ENCODE peak calls at places on chromosomes 1 and 21, in four cellular contexts. K is esophagus muscularis mucosa, P is BJ, B is transverse colon. W is an unnamed sample.

GRCh38 chr1:157849229-157849875 is 7.7 kb upstream of the CD5L start:
- DNase-seq in P (no peak), K (no peak), B (no peak), W (no peak)

GRCh38 chr1:162373541-162374375 is 2.9 kb downstream of the SPATA46 start:
- DNase-seq in P (peak; percentile 49), K (no peak), B (no peak), W (peak; percentile 55)

GRCh38 chr1:47693115-47693514 is 255.3 kb downstream of the FOXD2 start:
- DNase-seq in P (no peak), B (no peak), K (no peak), W (no peak)

GRCh38 chr1:25744140-25744581 is 55.8 kb upstream of the SELENON start:
- DNase-seq in P (peak; percentile 5), B (peak; percentile 61), K (peak; percentile 93), W (peak; percentile 73)

GRCh38 chr1:208192989-208193388 is 51.2 kb downstream of the PLXNA2 start:
- DNase-seq in K (no peak), B (no peak), P (no peak), W (peak; percentile 85)

GRCh38 chr1:24978383-24979032 is 48.4 kb upstream of the RUNX3 start:
- DNase-seq in P (no peak), B (no peak), K (no peak), W (no peak)

GRCh38 chr1:154176341-154176740 is 15.6 kb downstream of the TPM3 start:
- DNase-seq in B (peak; percentile 28), K (no peak), P (no peak), W (peak; percentile 84)

GRCh38 chr1:17866451-17867029 is 111.4 kb downstream of the ACTL8 start:
- DNase-seq in P (peak; percentile 80), B (no peak), K (no peak), W (peak; percentile 86)

GRCh38 chr21:42980959-42981523 is 6.7 kb downstream of the PKNOX1 start:
- DNase-seq in P (no peak), B (no peak), K (no peak), W (no peak)

GRCh38 chr21:42495765-42496119 is 282 bp downstream of the RSPH1 start:
- DNase-seq in B (peak; percentile 74), P (no peak), K (no peak), W (peak; percentile 27)

GRCh38 chr1:1989102-1989542 is 14.5 kb downstream of the CFAP74 start:
- DNase-seq in B (no peak), K (no peak), P (no peak), W (peak; percentile 71)

GRCh38 chr21:42651515-42652401 is 1.7 kb upstream of the PDE9A start:
- DNase-seq in P (no peak), K (no peak), B (peak; percentile 78), W (no peak)

GRCh38 chr1:72690871-72691270 is 408.5 kb upstream of the NEGR1 start:
- DNase-seq in K (no peak), P (no peak), B (no peak), W (no peak)

GRCh38 chr1:22132517-22133235 is 10.2 kb downstream of the WNT4 start:
- DNase-seq in P (no peak), B (no peak), K (no peak), W (peak; percentile 58)

GRCh38 chr1:215583185-215583692 is 16.1 kb downstream of the KCTD3 start:
- DNase-seq in B (no peak), P (no peak), K (no peak), W (no peak)

GRCh38 chr21:46024983-46025860 is 43.7 kb downstream of the COL6A1 start:
- DNase-seq in B (no peak), P (peak; percentile 22), K (no peak), W (peak; percentile 73)

GRCh38 chr1:43349594-43350306 is 9.0 kb upstream of the CDC20 start:
- DNase-seq in P (no peak), B (no peak), K (peak; percentile 77), W (peak; percentile 21)

GRCh38 chr1:203093754-203094410 is 8.1 kb upstream of the MYOG start:
- DNase-seq in B (no peak), K (no peak), P (no peak), W (no peak)

GRCh38 chr1:204842892-204843291 is 27.8 kb upstream of the NFASC start:
- DNase-seq in K (no peak), B (peak; percentile 30), P (no peak), W (no peak)

GRCh38 chr1:25952851-25953401 is 44.9 kb downstream of the PAFAH2 start:
- DNase-seq in P (no peak), K (no peak), B (no peak), W (peak; percentile 62)

GRCh38 chr1:209746469-209747269 is 9.2 kb upstream of the TRAF3IP3 start:
- DNase-seq in B (no peak), P (no peak), K (no peak), W (peak; percentile 15)

GRCh38 chr1:65308781-65309316 is 494 bp upstream of the DNAJC6 start:
- DNase-seq in P (no peak), K (peak; percentile 55), B (no peak), W (no peak)

GRCh38 chr1:210646258-210646616 is 317.5 kb downstream of the HHAT start:
- DNase-seq in B (no peak), P (no peak), K (no peak), W (no peak)

GRCh38 chr1:204408074-204408507 is 3.5 kb downstream of the PPP1R15B start:
- DNase-seq in K (peak; percentile 92), B (peak; percentile 73), P (no peak), W (peak; percentile 80)

GRCh38 chr1:234844479-234845031 is 234.6 kb upstream of the IRF2BP2 start:
- DNase-seq in K (no peak), P (no peak), B (no peak), W (no peak)

GRCh38 chr1:181423301-181423918 is 59.9 kb upstream of the CACNA1E start:
- DNase-seq in K (no peak), B (peak; percentile 21), P (no peak), W (peak; percentile 47)

GRCh38 chr1:115837386-115837761 is 3.6 kb downstream of the NHLH2 start:
- DNase-seq in B (no peak), P (no peak), K (no peak), W (no peak)

GRCh38 chr1:115832651-115833050 is 8.3 kb downstream of the NHLH2 start:
- DNase-seq in B (no peak), K (no peak), P (no peak), W (no peak)

GRCh38 chr1:115830963-115831362 is 10.0 kb downstream of the NHLH2 start:
- DNase-seq in K (no peak), B (no peak), P (no peak), W (no peak)

GRCh38 chr1:115829947-115830346 is 11.0 kb downstream of the NHLH2 start:
- DNase-seq in B (no peak), K (no peak), P (no peak), W (no peak)

GRCh38 chr1:115833806-115834205 is 7.1 kb downstream of the NHLH2 start:
- DNase-seq in K (no peak), B (no peak), P (no peak), W (no peak)
- TF ChIP-seq CTCF in K (no peak), B (no peak), P (no peak), W (no peak)

DNA sequence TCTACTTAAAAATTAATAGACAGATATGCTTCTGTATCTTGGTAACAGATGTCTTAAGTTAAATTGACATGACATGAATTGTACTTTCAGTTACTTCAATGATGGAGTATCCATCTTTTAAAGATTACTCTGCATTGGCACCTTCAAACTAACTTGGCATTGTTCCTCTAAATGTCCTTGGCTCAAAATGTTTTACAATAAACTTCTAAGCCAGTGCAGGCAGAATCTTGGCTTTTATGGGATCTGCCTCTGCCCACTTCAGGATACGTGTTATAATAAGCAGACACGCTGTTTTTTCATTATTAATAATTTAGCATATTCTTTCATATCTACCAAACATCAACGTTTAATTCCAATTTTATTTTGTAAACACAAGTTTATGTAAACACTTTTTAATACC is 873.4 kb upstream of the ADAMTS5 start:
- DNase-seq in P (no peak), B (no peak), K (no peak), W (no peak)
- H3K4me3 ChIP-seq in P (no peak overlapping the region), B (no peak overlapping the region), K (no peak overlapping the region), W (no peak overlapping the region)

GRCh38 chr1:160672789-160673695 is 26.2 kb upstream of the SLAMF1 start:
- DNase-seq in K (no peak), P (no peak), B (no peak), W (no peak)

GRCh38 chr1:160676869-160677597 is 30.2 kb upstream of the SLAMF1 start:
- DNase-seq in P (no peak), B (no peak), K (no peak), W (no peak)

GRCh38 chr1:160672118-160672517 is 25.3 kb upstream of the SLAMF1 start:
- DNase-seq in K (no peak), P (no peak), B (no peak), W (no peak)

GRCh38 chr1:160674415-160674814 is 27.6 kb upstream of the SLAMF1 start:
- DNase-seq in K (no peak), B (peak; percentile 68), P (no peak), W (no peak)

DNA sequence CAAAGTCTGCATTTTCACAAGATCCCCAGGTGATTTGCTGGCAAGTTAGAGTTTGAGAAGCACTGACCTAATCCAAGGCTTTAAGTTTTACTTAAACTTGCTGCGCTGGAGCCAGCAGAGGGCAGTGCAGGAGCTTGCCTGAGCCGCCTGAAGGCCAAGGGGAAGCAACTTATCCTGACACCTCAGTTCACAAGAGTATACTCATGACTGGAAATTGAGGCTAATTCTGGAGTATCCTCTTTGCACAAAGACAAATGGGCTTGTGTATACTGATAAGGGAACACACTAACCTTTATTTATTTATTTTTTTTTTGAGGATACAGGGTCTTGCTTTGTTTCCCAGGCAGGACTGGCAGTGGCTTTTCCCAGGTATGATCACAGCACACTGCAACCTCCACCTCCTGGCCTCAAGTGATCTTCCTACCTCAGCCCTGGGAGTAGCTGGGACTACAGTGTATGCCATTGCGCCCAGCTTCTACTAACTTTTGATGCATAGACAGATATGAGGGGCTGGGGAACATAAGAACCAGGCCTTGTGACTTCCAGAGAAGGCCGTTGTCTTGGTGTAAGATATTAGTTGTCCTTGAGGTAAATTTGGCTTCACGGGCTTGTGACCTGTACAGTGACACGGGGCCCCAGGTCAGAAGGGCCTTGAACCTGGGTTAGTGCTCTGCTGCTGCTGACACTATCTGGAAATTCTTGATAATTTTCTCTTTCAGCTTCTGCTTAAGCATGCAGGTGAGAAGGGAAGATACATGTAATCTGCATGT is 29.0 kb upstream of the SLAMF1 start:
- DNase-seq in P (no peak), K (no peak), B (peak; percentile 81), W (peak; percentile 76)
- TF ChIP-seq CTCF in P (peak; percentile 89), K (peak; percentile 46), B (peak; percentile 58), W (peak; percentile 95)

DNA sequence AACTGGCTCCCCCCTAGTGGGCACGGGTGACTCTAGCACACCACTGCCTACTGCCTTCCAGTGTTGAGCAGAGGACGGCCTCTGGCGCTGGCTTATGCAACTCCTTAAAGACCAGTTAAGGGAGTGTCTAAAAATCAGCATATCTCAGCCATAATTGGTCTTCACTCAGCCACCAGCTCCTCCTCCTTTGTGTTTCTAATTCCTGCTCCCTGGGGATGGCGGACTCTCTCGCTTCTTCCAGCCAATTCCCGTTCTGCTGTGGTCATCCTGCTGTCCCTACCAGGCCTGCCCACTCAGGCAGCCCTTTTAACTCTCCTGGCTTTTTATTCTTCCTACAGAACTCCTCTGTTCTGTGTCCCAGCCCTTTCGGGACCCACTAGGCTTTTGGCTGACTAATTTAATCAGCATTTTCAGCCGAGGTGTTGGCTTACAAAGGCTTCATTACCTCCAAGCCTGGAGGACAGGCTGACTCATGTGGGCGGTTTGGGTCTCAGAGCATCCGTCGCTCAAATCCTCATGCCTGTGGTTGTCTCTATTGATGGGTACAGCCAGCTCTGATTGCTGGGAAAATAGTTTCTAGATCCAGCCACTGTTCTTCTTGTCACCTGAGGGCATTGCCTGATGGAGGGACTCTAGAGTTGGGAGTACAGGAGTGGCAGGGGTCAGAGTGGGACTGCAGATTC is 332.5 kb downstream of the CAMTA1 start:
- DNase-seq in P (peak; percentile 52), K (no peak), B (no peak), W (peak; percentile 55)
- H3K4me3 ChIP-seq in P (no peak overlapping the region), K (no peak overlapping the region), B (no peak overlapping the region), W (no peak overlapping the region)